ENCODE peak calls at places on chromosomes 12 and 14, in four cellular contexts. V, G, X and U are unnamed samples.
A peak's percentile ranks its signal among the peaks of the same experiment; 100 is the strongest.

GRCh38 chr12:96034631-96035282 is 630 bp downstream of the LTA4H start:
- DNase-seq in V (peak; percentile 58), G (peak; percentile 41), X (no peak), U (no peak)

GRCh38 chr12:113059071-113059595 is 2.6 kb downstream of the DTX1 start:
- DNase-seq in V (no peak), G (no peak), X (no peak), U (no peak)

GRCh38 chr14:92663049-92663448 is 85.4 kb downstream of the LGMN start:
- DNase-seq in V (no peak), G (peak; percentile 95), X (no peak), U (no peak)

GRCh38 chr12:115922952-115923564 is 354.4 kb downstream of the MED13L start:
- DNase-seq in V (peak; percentile 69), G (peak; percentile 48), X (no peak), U (peak; percentile 46)

GRCh38 chr14:102828201-102828600 is 51.0 kb downstream of the TRAF3 start:
- DNase-seq in V (no peak), G (no peak), X (no peak), U (no peak)

GRCh38 chr14:20516921-20517320 is 11.6 kb downstream of the RNASE10 start:
- DNase-seq in V (no peak), G (peak; percentile 84), X (no peak), U (no peak)

GRCh38 chr14:104665663-104666522 is 23.5 kb upstream of the INF2 start:
- DNase-seq in V (peak; percentile 54), G (peak; percentile 37), X (peak; percentile 91), U (peak; percentile 77)

GRCh38 chr12:16003460-16003859 is 92.3 kb downstream of the DERA start:
- DNase-seq in V (no peak), G (no peak), X (no peak), U (no peak)

GRCh38 chr14:79783061-79783460 is 428.2 kb downstream of the DIO2 start:
- DNase-seq in V (no peak), G (no peak), X (no peak), U (no peak)

GRCh38 chr12:116066381-116067230 is 210.9 kb downstream of the MED13L start:
- DNase-seq in V (peak; percentile 64), G (peak; percentile 66), X (peak; percentile 33), U (peak; percentile 37)

GRCh38 chr12:122023339-122024131 is 1.9 kb downstream of the BCL7A start:
- DNase-seq in V (peak; percentile 50), G (peak; percentile 92), X (peak; percentile 42), U (peak; percentile 16)

GRCh38 chr12:9634177-9634803 is 26.6 kb upstream of the KLRB1 start:
- DNase-seq in V (peak; percentile 76), G (peak; percentile 77), X (no peak), U (peak; percentile 43)

GRCh38 chr14:93533864-93534263 is 103.1 kb downstream of the UNC79 start:
- DNase-seq in V (no peak), G (no peak), X (no peak), U (no peak)

GRCh38 chr14:69873877-69874780 is 5.1 kb upstream of the SMOC1 start:
- DNase-seq in V (no peak), G (no peak), X (no peak), U (no peak)

GRCh38 chr14:50002926-50003212 is 110.0 kb downstream of the ARF6 start:
- DNase-seq in V (no peak), G (no peak), X (no peak), U (no peak)

GRCh38 chr14:35474323-35474722 is 59.6 kb upstream of the INSM2 start:
- DNase-seq in V (no peak), G (no peak), X (no peak), U (no peak)

GRCh38 chr14:35470775-35471174 is 63.2 kb upstream of the INSM2 start:
- DNase-seq in V (peak; percentile 72), G (peak; percentile 49), X (no peak), U (no peak)
- H3K9me2 ChIP-seq in V (no peaks in the 10 kb centered on the region), G (no peaks in the 10 kb centered on the region), X (no peaks in the 10 kb centered on the region), U (no peaks in the 10 kb centered on the region)

DNA sequence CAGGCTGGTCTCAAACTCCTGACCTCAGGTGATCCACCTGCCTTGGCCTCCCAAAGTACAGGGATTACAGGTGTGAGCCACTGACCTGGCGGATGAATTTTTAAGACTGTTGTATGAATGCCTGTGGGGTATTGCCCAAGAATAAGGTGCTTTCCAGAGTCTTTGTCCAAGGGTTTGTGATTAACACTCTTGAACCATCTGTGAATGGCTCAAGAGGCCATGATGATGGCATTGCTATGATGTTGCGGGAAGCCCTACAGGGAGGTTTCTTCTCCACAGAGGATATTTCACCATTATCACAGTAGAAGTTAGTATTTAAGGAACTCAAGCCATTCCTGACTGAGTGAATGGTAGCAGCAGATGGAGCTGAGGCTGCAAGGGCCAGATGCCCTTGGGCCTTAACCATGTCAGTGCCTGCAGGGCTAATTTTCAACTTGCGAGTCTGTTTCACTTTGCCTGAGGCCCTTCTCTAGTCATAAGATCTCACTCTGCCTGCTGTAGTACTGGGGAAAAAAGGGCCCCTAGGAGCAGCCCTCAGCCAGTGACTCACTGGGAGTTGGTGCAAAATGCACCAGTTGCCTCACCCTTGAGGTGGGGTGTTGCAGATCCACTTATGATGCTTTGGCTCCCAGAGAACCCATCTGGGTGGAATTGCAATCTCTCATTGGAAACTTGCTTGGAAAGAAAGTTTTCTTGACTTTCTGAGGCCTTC is 108.6 kb upstream of the FLRT2 start:
- DNase-seq in V (no peak), G (peak; percentile 25), X (no peak), U (no peak)
- H2AFZ ChIP-seq in V (no peak overlapping the region), G (no peak overlapping the region), X (no peak overlapping the region), U (no peak overlapping the region)

DNA sequence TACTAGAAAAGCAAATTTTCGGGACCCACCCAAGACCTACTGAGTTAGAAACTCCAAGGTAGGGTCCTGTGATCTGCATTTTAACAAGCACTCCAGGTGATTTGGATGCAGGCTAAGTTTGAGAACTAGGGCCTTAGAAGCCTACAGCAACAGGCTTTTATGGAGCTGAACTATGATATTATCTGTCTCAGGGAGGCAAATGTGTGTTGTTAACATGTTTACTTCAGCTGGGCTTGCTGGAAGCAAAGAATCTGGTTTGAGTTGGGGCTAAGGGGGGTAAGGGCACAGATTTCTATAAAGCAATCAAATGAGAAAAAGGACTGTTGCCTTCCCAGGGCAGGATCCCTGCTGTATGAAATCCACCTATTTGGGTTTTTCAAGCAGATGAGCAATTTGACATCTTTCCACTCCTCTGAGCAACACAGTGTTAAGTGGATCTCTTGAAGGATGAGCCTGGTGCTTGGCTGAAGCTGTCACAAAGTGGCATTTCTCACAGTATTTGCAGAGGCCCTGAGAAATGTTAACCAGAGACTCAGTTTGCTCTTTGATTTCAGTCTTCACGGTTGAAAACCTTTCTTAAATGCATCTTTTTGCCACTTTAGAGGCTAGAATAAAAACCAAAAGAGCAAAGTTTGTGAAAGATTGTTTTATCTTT is 36.2 kb upstream of the SOCS2 start:
- DNase-seq in V (no peak), G (no peak), X (no peak), U (no peak)
- H3K9me2 ChIP-seq in V (peaks cover 7% of the 10 kb centered on the region), G (no peaks in the 10 kb centered on the region), X (no peaks in the 10 kb centered on the region), U (no peaks in the 10 kb centered on the region)

GRCh38 chr12:54420766-54421144 is 1.7 kb upstream of the ITGA5 start:
- DNase-seq in V (no peak), G (no peak), X (no peak), U (no peak)

GRCh38 chr12:54418441-54419087 is 502 bp downstream of the ITGA5 start:
- DNase-seq in V (peak; percentile 66), G (no peak), X (no peak), U (no peak)

GRCh38 chr12:54421873-54422250 is 2.8 kb upstream of the ITGA5 start:
- DNase-seq in V (no peak), G (no peak), X (no peak), U (peak; percentile 33)

GRCh38 chr12:54419088-54419887 is at the start of gene ITGA5:
- DNase-seq in V (peak; percentile 73), G (peak; percentile 77), X (peak; percentile 18), U (peak; percentile 44)

DNA sequence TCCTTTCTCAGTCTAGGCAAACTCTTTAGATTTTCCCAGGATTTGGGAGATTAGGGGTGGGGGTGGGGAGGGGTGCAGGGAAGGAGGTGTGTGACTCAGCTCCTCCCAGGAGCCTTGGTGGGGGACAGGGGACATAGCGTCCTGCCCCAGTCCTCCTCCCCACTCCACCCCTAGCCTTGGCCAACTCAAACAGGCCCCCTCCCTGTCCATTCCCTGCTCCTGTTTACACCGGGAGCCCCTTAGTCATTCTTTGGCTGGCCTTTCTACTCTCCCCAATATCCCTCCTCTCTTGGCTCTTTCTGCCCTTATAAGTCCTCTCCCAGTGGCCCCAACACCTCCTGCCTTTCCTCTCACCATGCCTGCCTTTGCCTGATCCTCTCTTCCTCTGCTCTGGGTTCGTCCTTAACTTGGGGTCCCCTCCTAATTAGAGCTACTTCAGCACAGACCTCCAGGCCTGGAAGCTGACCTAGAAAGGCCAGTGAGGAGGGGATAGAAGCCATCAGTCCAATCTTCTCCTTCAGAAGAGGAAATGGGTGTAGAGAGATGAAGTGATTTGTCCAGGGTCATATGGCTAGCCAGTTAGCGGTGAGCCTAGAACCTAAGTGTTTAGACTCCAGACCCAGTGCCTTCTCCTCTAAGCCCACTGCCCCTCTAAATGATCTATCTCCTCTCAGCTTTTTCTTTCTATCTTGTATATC is 2.3 kb upstream of the ITGA5 start:
- DNase-seq in V (no peak), G (no peak), X (no peak), U (peak; percentile 34)
- H2AFZ ChIP-seq in V (peak overlapping the region; percentile 93), G (no peak overlapping the region), X (no peak overlapping the region), U (peak overlapping the region; percentile 23)

DNA sequence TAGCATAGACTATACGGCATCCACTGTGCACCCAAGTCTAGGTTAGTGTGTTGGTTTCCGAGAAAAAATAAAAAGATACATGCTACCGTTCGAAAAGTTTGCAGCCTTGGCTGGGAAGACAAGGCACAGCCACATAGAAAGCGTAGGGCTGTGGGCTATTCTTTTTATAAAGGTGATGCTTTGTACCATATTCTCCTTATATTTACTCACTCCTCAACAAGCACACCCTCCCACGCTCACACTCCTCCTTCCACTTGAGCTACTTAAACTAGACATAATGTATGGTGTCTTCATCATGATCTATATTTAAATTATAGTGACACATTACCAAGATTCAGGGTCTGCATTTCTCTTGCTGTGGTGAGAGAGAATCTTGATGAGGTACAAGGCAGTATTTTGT is 1416.5 kb downstream of the AACS start:
- DNase-seq in V (no peak), G (no peak), X (no peak), U (no peak)
- H3K9me2 ChIP-seq in V (no peaks in the 10 kb centered on the region), G (no peaks in the 10 kb centered on the region), X (no peaks in the 10 kb centered on the region), U (no peaks in the 10 kb centered on the region)